ENCODE peak calls at places on chromosomes 3 and 15, in seven cellular contexts. One of them, this sample, is unnamed.
A peak's percentile ranks its signal among the peaks of the same experiment; 100 is the strongest.

GRCh38 chr3:99865321-99865720 is 47.7 kb downstream of the CMSS1 start:
- DNase-seq in NCI-H82: no peak
- DNase-seq in activated CD4-positive, alpha-beta T cell treated with anti-CD3 and anti-CD28 coated beads for 36 hours: no peak
- DNase-seq in ureter: no peak
- DNase-seq in epithelial cell of prostate: no peak
- DNase-seq in heart right ventricle: no peak
- DNase-seq in skeletal muscle cell: peak; percentile 75
- DNase-seq in this sample: peak; percentile 82

GRCh38 chr15:96977886-96978285 is 647.4 kb downstream of the NR2F2 start:
- DNase-seq in skeletal muscle cell: no peak
- DNase-seq in NCI-H82: no peak
- DNase-seq in ureter: no peak
- DNase-seq in epithelial cell of prostate: no peak
- DNase-seq in activated CD4-positive, alpha-beta T cell treated with anti-CD3 and anti-CD28 coated beads for 36 hours: no peak
- DNase-seq in heart right ventricle: no peak
- DNase-seq in this sample: no peak

GRCh38 chr3:179807588-179807987 is 154.7 kb downstream of the USP13 start:
- DNase-seq in ureter: no peak
- DNase-seq in NCI-H82: no peak
- DNase-seq in epithelial cell of prostate: no peak
- DNase-seq in activated CD4-positive, alpha-beta T cell treated with anti-CD3 and anti-CD28 coated beads for 36 hours: no peak
- DNase-seq in heart right ventricle: no peak
- DNase-seq in skeletal muscle cell: no peak
- DNase-seq in this sample: no peak

GRCh38 chr15:73317651-73318462 is 50.9 kb downstream of the HCN4 start:
- DNase-seq in activated CD4-positive, alpha-beta T cell treated with anti-CD3 and anti-CD28 coated beads for 36 hours: no peak
- DNase-seq in skeletal muscle cell: no peak
- DNase-seq in heart right ventricle: no peak
- DNase-seq in NCI-H82: peak; percentile 12
- DNase-seq in epithelial cell of prostate: no peak
- DNase-seq in ureter: no peak
- DNase-seq in this sample: peak; percentile 12

GRCh38 chr15:75666823-75667501 is 19.2 kb downstream of the SNX33 start:
- DNase-seq in heart right ventricle: peak; percentile 42
- DNase-seq in NCI-H82: no peak
- DNase-seq in skeletal muscle cell: peak; percentile 97
- DNase-seq in ureter: peak; percentile 75
- DNase-seq in activated CD4-positive, alpha-beta T cell treated with anti-CD3 and anti-CD28 coated beads for 36 hours: no peak
- DNase-seq in epithelial cell of prostate: peak; percentile 99
- DNase-seq in this sample: peak; percentile 99

GRCh38 chr3:29176501-29176900 is 104.4 kb upstream of the RBMS3 start:
- DNase-seq in activated CD4-positive, alpha-beta T cell treated with anti-CD3 and anti-CD28 coated beads for 36 hours: no peak
- DNase-seq in NCI-H82: no peak
- DNase-seq in epithelial cell of prostate: no peak
- DNase-seq in skeletal muscle cell: no peak
- DNase-seq in ureter: no peak
- DNase-seq in heart right ventricle: no peak
- DNase-seq in this sample: no peak

GRCh38 chr15:99955532-99955931 is 222.3 kb upstream of the LYSMD4 start:
- DNase-seq in heart right ventricle: no peak
- DNase-seq in ureter: no peak
- DNase-seq in skeletal muscle cell: no peak
- DNase-seq in NCI-H82: no peak
- DNase-seq in epithelial cell of prostate: no peak
- DNase-seq in activated CD4-positive, alpha-beta T cell treated with anti-CD3 and anti-CD28 coated beads for 36 hours: no peak
- DNase-seq in this sample: no peak

GRCh38 chr3:63294332-63294731 is 16.2 kb downstream of the SYNPR start:
- DNase-seq in epithelial cell of prostate: no peak
- DNase-seq in heart right ventricle: no peak
- DNase-seq in NCI-H82: no peak
- DNase-seq in activated CD4-positive, alpha-beta T cell treated with anti-CD3 and anti-CD28 coated beads for 36 hours: no peak
- DNase-seq in ureter: no peak
- DNase-seq in skeletal muscle cell: no peak
- DNase-seq in this sample: no peak

GRCh38 chr3:31370093-31370666 is 162.5 kb upstream of the STT3B start:
- DNase-seq in skeletal muscle cell: no peak
- DNase-seq in NCI-H82: no peak
- DNase-seq in heart right ventricle: no peak
- DNase-seq in epithelial cell of prostate: no peak
- DNase-seq in ureter: no peak
- DNase-seq in activated CD4-positive, alpha-beta T cell treated with anti-CD3 and anti-CD28 coated beads for 36 hours: no peak
- DNase-seq in this sample: peak; percentile 47

GRCh38 chr3:13133471-13133981 is 60.3 kb upstream of the IQSEC1 start:
- DNase-seq in ureter: no peak
- DNase-seq in heart right ventricle: no peak
- DNase-seq in skeletal muscle cell: no peak
- DNase-seq in epithelial cell of prostate: no peak
- DNase-seq in activated CD4-positive, alpha-beta T cell treated with anti-CD3 and anti-CD28 coated beads for 36 hours: no peak
- DNase-seq in NCI-H82: no peak
- DNase-seq in this sample: no peak

GRCh38 chr3:25047058-25047457 is 381.0 kb upstream of the RARB start:
- DNase-seq in epithelial cell of prostate: no peak
- DNase-seq in skeletal muscle cell: no peak
- DNase-seq in ureter: no peak
- DNase-seq in heart right ventricle: no peak
- DNase-seq in NCI-H82: peak; percentile 10
- DNase-seq in activated CD4-positive, alpha-beta T cell treated with anti-CD3 and anti-CD28 coated beads for 36 hours: no peak
- DNase-seq in this sample: peak; percentile 56

GRCh38 chr15:78000089-78000926 is 77.2 kb downstream of the TBC1D2B start:
- DNase-seq in epithelial cell of prostate: peak; percentile 12
- DNase-seq in activated CD4-positive, alpha-beta T cell treated with anti-CD3 and anti-CD28 coated beads for 36 hours: peak; percentile 92
- DNase-seq in skeletal muscle cell: no peak
- DNase-seq in heart right ventricle: peak; percentile 74
- DNase-seq in NCI-H82: peak; percentile 75
- DNase-seq in ureter: peak; percentile 83
- DNase-seq in this sample: peak; percentile 71

This sample was measured in choroid plexus epithelial cell.